ENCODE peak calls at places on chromosomes 16 and 17, in five cellular contexts. M is tibial artery, L is thoracic aorta, K is brain microvascular endothelial cell, T is IMR-90. E is an unnamed sample.

GRCh38 chr17:39867891-39868553 is at the start of gene ZPBP2:
- DNase-seq in M (no peak), L (no peak), K (no peak), T (no peak), E (peak; percentile 51)

GRCh38 chr16:77297996-77298637 is 98.9 kb downstream of the SYCE1L start:
- DNase-seq in M (no peak), L (no peak), K (peak; percentile 82), T (no peak), E (no peak)

GRCh38 chr16:29875206-29875605 is 12.2 kb upstream of the CDIPT start:
- DNase-seq in M (no peak), L (no peak), K (no peak), T (no peak), E (no peak)

GRCh38 chr17:62627219-62627903 is at the start of gene MRC2:
- DNase-seq in M (peak; percentile 63), L (peak; percentile 48), K (peak; percentile 84), T (peak; percentile 82), E (no peak)

GRCh38 chr16:57704011-57704904 is 9.7 kb downstream of the DRC7 start:
- DNase-seq in M (no peak), L (no peak), K (no peak), T (no peak), E (no peak)

GRCh38 chr16:31414706-31415105 is 13.5 kb downstream of the COX6A2 start:
- DNase-seq in M (no peak), L (no peak), K (no peak), T (no peak), E (peak; percentile 18)

GRCh38 chr17:30952645-30953393 is 18.0 kb upstream of the RNF135 start:
- DNase-seq in M (no peak), L (no peak), K (no peak), T (no peak), E (no peak)

GRCh38 chr17:62994931-62995330 is 28.9 kb downstream of the TANC2 start:
- DNase-seq in M (no peak), L (no peak), K (no peak), T (peak; percentile 15), E (no peak)

GRCh38 chr16:1548727-1549126 is 15.3 kb downstream of the TMEM204 start:
- DNase-seq in M (no peak), L (no peak), K (no peak), T (no peak), E (no peak)

GRCh38 chr16:1548234-1548633 is 14.8 kb downstream of the TMEM204 start:
- DNase-seq in M (no peak), L (no peak), K (no peak), T (no peak), E (no peak)

GRCh38 chr16:1543085-1543896 is 9.8 kb downstream of the TMEM204 start:
- DNase-seq in M (peak; percentile 76), L (peak; percentile 44), K (peak; percentile 71), T (peak; percentile 76), E (no peak)

GRCh38 chr16:1545044-1545736 is 11.7 kb downstream of the TMEM204 start:
- DNase-seq in M (no peak), L (no peak), K (no peak), T (no peak), E (no peak)

GRCh38 chr16:1546430-1546829 is 13.0 kb downstream of the TMEM204 start:
- DNase-seq in M (no peak), L (no peak), K (no peak), T (no peak), E (no peak)
- H3K4me3 ChIP-seq in M (no peak overlapping the region), L (no peak overlapping the region), K (no peak overlapping the region), T (no peak overlapping the region), E (no peak overlapping the region)

DNA sequence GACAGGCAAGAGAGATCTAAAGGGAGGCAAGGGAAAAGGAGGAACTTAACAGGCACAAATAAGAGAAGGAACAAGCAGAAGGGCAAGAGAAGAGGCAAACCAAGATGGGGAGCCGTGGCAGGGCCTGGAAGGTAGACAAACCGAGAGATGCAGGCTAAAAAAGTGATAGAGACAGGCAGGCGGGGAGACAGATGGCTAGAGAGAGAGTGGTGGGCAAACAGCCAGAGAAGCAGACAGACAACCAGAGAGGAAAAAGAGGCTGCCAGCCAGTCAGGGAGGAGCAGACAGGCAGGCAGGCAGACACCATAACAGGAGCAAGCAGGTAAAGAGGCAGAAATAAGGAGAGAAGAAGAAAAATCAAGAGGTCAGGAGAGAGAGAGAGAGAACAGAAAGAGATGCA is 6.9 kb upstream of the CHD3 start:
- DNase-seq in M (no peak), L (no peak), K (no peak), T (no peak), E (no peak)
- H3K4me3 ChIP-seq in M (no peak overlapping the region), L (no peak overlapping the region), K (no peak overlapping the region), T (no peak overlapping the region), E (no peak overlapping the region)

GRCh38 chr17:80428363-80428762 is 13.4 kb downstream of the ENDOV start:
- DNase-seq in M (no peak), L (no peak), K (no peak), T (no peak), E (no peak)
- H3K4me3 ChIP-seq in M (no peak overlapping the region), L (no peak overlapping the region), K (no peak overlapping the region), T (no peak overlapping the region), E (no peak overlapping the region)

GRCh38 chr16:3767333-3767977 is 50.1 kb upstream of the TRAP1 start:
- DNase-seq in M (no peak), L (no peak), K (no peak), T (no peak), E (no peak)

GRCh38 chr16:3771513-3771912 is 54.2 kb upstream of the TRAP1 start:
- DNase-seq in M (no peak), L (no peak), K (no peak), T (no peak), E (no peak)

GRCh38 chr16:3769013-3769412 is 51.7 kb upstream of the TRAP1 start:
- DNase-seq in M (no peak), L (no peak), K (no peak), T (no peak), E (no peak)

GRCh38 chr16:3769942-3770341 is 52.6 kb upstream of the TRAP1 start:
- DNase-seq in M (no peak), L (no peak), K (no peak), T (no peak), E (no peak)

DNA sequence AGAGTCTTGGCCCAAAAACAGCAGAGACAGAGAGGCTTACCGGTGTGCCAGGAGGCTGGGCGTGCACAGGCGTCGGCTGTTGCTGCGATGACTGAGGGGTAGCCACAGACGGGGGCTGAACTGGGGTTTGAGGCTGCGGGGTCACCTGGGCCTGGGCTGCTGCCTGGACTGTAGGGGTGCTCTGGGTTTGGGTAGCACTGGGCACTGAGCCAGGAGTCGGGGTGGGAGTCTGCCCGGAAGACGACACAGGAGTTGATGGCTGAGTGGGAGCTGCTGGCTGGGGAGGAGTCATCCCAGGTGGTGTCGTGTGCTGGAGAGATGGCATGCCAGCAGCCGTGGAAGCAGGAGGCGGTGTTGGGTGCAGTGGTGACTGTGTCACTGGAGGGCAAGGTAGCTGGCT is 53.2 kb upstream of the TRAP1 start:
- DNase-seq in M (no peak), L (no peak), K (no peak), T (no peak), E (no peak)
- H3K4me3 ChIP-seq in M (no peak overlapping the region), L (no peak overlapping the region), K (no peak overlapping the region), T (no peak overlapping the region), E (no peak overlapping the region)

GRCh38 chr17:79843475-79843916 is 4.3 kb upstream of the CBX4 start:
- DNase-seq in M (no peak), L (no peak), K (no peak), T (no peak), E (no peak)

GRCh38 chr17:79841369-79842135 is 2.3 kb upstream of the CBX4 start:
- DNase-seq in M (no peak), L (no peak), K (no peak), T (no peak), E (no peak)

GRCh38 chr17:79840989-79841286 is 1.7 kb upstream of the CBX4 start:
- DNase-seq in M (no peak), L (no peak), K (no peak), T (no peak), E (no peak)

GRCh38 chr17:79842656-79843474 is 3.6 kb upstream of the CBX4 start:
- DNase-seq in M (no peak), L (no peak), K (no peak), T (no peak), E (peak; percentile 42)

DNA sequence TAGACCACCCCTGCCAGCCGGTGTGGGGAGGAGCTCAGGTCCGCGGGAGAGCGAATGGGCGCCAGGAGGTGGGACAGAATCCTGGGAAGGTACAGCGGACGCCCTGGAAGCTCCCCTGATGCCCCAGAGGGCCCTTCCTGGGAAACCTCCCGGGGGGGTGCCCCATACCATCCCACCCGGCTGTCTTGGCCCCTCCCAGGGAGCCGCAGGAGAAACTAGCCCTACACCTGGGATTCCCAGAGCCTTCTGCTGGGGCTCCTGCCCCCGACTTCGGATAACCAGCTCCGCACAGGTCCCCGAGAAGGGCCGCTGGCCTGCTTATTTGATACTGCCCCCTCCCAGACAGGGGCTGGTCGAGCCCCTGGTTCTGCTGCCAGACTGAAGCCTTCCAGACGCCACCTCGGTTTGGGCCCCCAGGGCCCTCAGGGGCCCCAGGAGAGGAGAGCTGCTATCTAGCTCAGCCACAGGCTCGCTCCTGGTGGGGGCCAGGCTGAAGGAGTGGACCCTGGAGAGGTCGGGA is 3.0 kb upstream of the CBX4 start:
- DNase-seq in M (no peak), L (no peak), K (no peak), T (no peak), E (no peak)
- H3K4me3 ChIP-seq in M (no peak overlapping the region), L (peak overlapping the region; percentile 89), K (no peak overlapping the region), T (no peak overlapping the region), E (peak overlapping the region; percentile 28)

GRCh38 chr17:27529230-27529796 is 73.1 kb downstream of the KSR1 start:
- DNase-seq in M (no peak), L (no peak), K (no peak), T (peak; percentile 76), E (no peak)

GRCh38 chr17:27524594-27524993 is 68.3 kb downstream of the KSR1 start:
- DNase-seq in M (no peak), L (no peak), K (no peak), T (no peak), E (no peak)

GRCh38 chr17:27525316-27525715 is 69.1 kb downstream of the KSR1 start:
- DNase-seq in M (no peak), L (no peak), K (no peak), T (no peak), E (no peak)

GRCh38 chr17:27525836-27526235 is 69.6 kb downstream of the KSR1 start:
- DNase-seq in M (no peak), L (no peak), K (no peak), T (no peak), E (no peak)

DNA sequence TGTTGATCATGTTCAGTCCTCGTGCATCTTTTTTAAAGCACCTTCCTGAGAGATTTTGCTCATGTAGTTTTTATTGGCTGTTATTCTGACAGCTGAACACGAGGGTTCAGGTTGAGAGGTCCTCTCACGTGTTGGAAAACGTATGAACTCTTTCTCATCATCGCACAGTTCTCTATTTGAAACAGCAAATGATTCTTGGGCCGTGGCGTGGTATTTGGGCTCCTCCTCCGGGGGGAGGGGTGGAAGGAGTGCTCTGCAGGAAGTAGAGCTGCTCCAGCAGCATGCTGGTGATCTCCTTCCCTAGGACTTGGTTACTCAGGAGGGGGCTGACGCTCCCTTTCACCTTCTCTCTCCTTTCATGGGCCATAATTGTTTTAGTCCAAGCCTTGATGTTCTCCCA is 70.4 kb downstream of the KSR1 start:
- DNase-seq in M (no peak), L (no peak), K (peak; percentile 46), T (peak; percentile 61), E (no peak)
- H3K4me3 ChIP-seq in M (no peak overlapping the region), L (no peak overlapping the region), K (no peak overlapping the region), T (no peak overlapping the region), E (no peak overlapping the region)

DNA sequence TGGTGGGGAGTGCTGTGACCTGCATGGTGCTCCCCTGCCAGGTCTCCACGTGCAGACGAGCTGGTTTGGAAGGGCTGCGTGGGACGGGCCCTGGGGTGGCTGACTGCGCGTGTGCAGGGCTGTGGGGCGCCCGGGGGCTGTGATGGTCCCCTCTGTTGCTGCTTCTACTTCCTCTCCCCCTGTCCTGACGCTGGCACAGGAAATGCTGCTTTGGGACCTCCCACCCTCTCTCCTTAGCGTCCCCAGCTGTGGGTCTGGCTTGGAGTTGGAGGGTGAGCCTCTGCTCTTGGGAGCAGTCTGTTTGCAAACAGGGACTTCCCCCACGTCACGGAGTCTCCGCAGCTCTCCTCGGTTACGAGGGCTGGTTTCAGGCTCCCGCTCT is 35.2 kb downstream of the TSC2 start:
- DNase-seq in M (no peak), L (no peak), K (no peak), T (no peak), E (no peak)
- H3K4me3 ChIP-seq in M (no peak overlapping the region), L (no peak overlapping the region), K (no peak overlapping the region), T (no peak overlapping the region), E (no peak overlapping the region)

E was measured in CD8-positive, alpha-beta memory T cell.